ENCODE peak calls at places on chromosomes 12 and 14, in four cellular contexts. E is astrocyte of the spinal cord, R is tibial nerve, D is A549. K is an unnamed sample.
A peak's percentile ranks its signal among the peaks of the same experiment; 100 is the strongest.

GRCh38 chr14:81033841-81034240 is 78.4 kb downstream of the TSHR start:
- DNase-seq in D (no peak), E (no peak), R (no peak), K (no peak)

GRCh38 chr14:105159344-105159743 is 9.2 kb downstream of the JAG2 start:
- DNase-seq in D (no peak), E (no peak), R (no peak), K (no peak)

GRCh38 chr12:11565752-11566151 is 83.7 kb upstream of the ETV6 start:
- DNase-seq in E (no peak), R (no peak), D (no peak), K (no peak)

GRCh38 chr12:24823808-24824515 is 124.9 kb downstream of the BCAT1 start:
- DNase-seq in E (no peak), D (no peak), R (no peak), K (no peak)

GRCh38 chr12:65280306-65280705 is 1.8 kb downstream of the MSRB3 start:
- DNase-seq in R (no peak), E (peak; percentile 22), D (no peak), K (no peak)

GRCh38 chr12:99393763-99394162 is 253.8 kb upstream of the GARIN6 start:
- DNase-seq in E (no peak), R (no peak), D (no peak), K (no peak)

GRCh38 chr12:101485015-101485414 is 9.9 kb downstream of the SPIC start:
- DNase-seq in E (no peak), D (no peak), R (no peak), K (no peak)

GRCh38 chr14:55572578-55572977 is 7.4 kb upstream of the KTN1 start:
- DNase-seq in D (no peak), R (no peak), E (no peak), K (no peak)

GRCh38 chr14:60736494-60736893 is 1.9 kb downstream of the MNAT1 start:
- DNase-seq in E (peak; percentile 75), D (peak; percentile 18), R (no peak), K (peak; percentile 42)

GRCh38 chr12:77493769-77494168 is 336.9 kb upstream of the NAV3 start:
- DNase-seq in R (no peak), D (no peak), E (no peak), K (no peak)

GRCh38 chr14:105050551-105050897 is 14.7 kb downstream of the GPR132 start:
- DNase-seq in R (no peak), D (no peak), E (no peak), K (no peak)

GRCh38 chr12:53268009-53268636 is at the start of gene ESPL1:
- DNase-seq in E (peak; percentile 77), D (peak; percentile 82), R (peak; percentile 28), K (peak; percentile 50)

GRCh38 chr14:31858868-31859267 is 218.2 kb upstream of the ARHGAP5 start:
- DNase-seq in R (no peak), D (peak; percentile 6), E (peak; percentile 58), K (no peak)

GRCh38 chr12:32400114-32400672 is 835 bp downstream of the FGD4 start:
- DNase-seq in R (no peak), E (no peak), D (peak; percentile 30), K (no peak)

GRCh38 chr12:107845980-107846659 is 71.6 kb downstream of the ASCL4 start:
- DNase-seq in R (no peak), D (no peak), E (no peak), K (no peak)

GRCh38 chr12:48285751-48286650 is 64.7 kb downstream of the ZNF641 start:
- DNase-seq in R (no peak), D (no peak), E (no peak), K (no peak)

GRCh38 chr12:49064767-49065152 is 4.2 kb upstream of the KMT2D start:
- DNase-seq in D (no peak), R (no peak), E (no peak), K (no peak)

GRCh38 chr14:91415794-91416743 is 1.6 kb downstream of the CCDC88C start:
- DNase-seq in E (no peak), R (no peak), D (no peak), K (no peak)

GRCh38 chr14:67464377-67464776 is 24.1 kb downstream of the TMEM229B start:
- DNase-seq in E (no peak), R (no peak), D (no peak), K (no peak)

GRCh38 chr14:74965770-74966153 is 10.4 kb upstream of the PGF start:
- DNase-seq in D (no peak), R (no peak), E (peak; percentile 45), K (no peak)

GRCh38 chr14:34051966-34052657 is 101.2 kb upstream of the EGLN3 start:
- DNase-seq in D (peak; percentile 89), E (peak; percentile 85), R (no peak), K (peak; percentile 62)

GRCh38 chr14:105879503-105879866 is 353.1 kb downstream of the TMEM121 start:
- DNase-seq in R (no peak), E (no peak), D (no peak), K (no peak)

GRCh38 chr12:64681200-64682052 is 71.1 kb downstream of the RASSF3 start:
- DNase-seq in D (no peak), R (no peak), E (no peak), K (no peak)

GRCh38 chr14:30994681-30995620 is 30.5 kb upstream of the AP4S1 start:
- DNase-seq in R (no peak), D (no peak), E (peak; percentile 18), K (peak; percentile 5)

GRCh38 chr12:108572166-108572790 is 9.9 kb downstream of the ISCU start:
- DNase-seq in E (no peak), D (no peak), R (no peak), K (no peak)

GRCh38 chr14:89540830-89541470 is 123.9 kb upstream of the FOXN3 start:
- DNase-seq in R (no peak), D (peak; percentile 21), E (peak; percentile 85), K (no peak)

GRCh38 chr12:49985981-49986380 is 13.2 kb downstream of the AQP6 start:
- DNase-seq in R (no peak), D (no peak), E (peak; percentile 24), K (no peak)

GRCh38 chr14:30020271-30020670 is 92.6 kb upstream of the PRKD1 start:
- DNase-seq in E (no peak), R (no peak), D (no peak), K (no peak)

GRCh38 chr14:77248666-77249065 is 22.3 kb downstream of the NGB start:
- DNase-seq in D (no peak), E (no peak), R (no peak), K (no peak)

GRCh38 chr14:98133806-98134205 is 1138.2 kb downstream of the BCL11B start:
- DNase-seq in E (no peak), R (no peak), D (peak; percentile 6), K (no peak)

GRCh38 chr12:78870539-78870938 is 6.0 kb downstream of the SYT1 start:
- DNase-seq in D (no peak), E (no peak), R (no peak), K (no peak)

GRCh38 chr14:104292084-104292970 is 153.9 kb downstream of the KIF26A start:
- DNase-seq in E (no peak), D (no peak), R (no peak), K (no peak)

GRCh38 chr14:21026988-21027315 is 2.1 kb upstream of the NDRG2 start:
- DNase-seq in D (no peak), E (no peak), R (no peak), K (no peak)

GRCh38 chr14:57692671-57693070 is 173.2 kb downstream of the SLC35F4 start:
- DNase-seq in E (peak; percentile 74), D (peak; percentile 65), R (no peak), K (peak; percentile 58)

GRCh38 chr12:42234970-42235369 is 3.1 kb downstream of the YAF2 start:
- DNase-seq in R (no peak), D (no peak), E (no peak), K (no peak)

GRCh38 chr14:102500724-102501123 is 8.9 kb downstream of the ANKRD9 start:
- DNase-seq in D (no peak), R (no peak), E (no peak), K (no peak)
- H3K4me3 ChIP-seq in D (no peak overlapping the region), R (no peak overlapping the region), E (no peak overlapping the region), K (no peak overlapping the region)

GRCh38 chr12:57735952-57736742 is 2.4 kb downstream of the AGAP2 start:
- DNase-seq in D (peak; percentile 67), E (no peak), R (no peak), K (no peak)
- TF ChIP-seq CTCF in D (peak; percentile 46), E (peak; percentile 49), R (no peak), K (peak; percentile 37)

GRCh38 chr12:47219243-47219642 is 139.5 kb upstream of the AMIGO2 start:
- DNase-seq in E (peak; percentile 68), D (peak; percentile 91), R (no peak), K (no peak)

GRCh38 chr12:47214771-47215170 is 135.0 kb upstream of the AMIGO2 start:
- DNase-seq in D (no peak), E (no peak), R (no peak), K (no peak)

GRCh38 chr12:47216150-47216677 is 136.5 kb upstream of the AMIGO2 start:
- DNase-seq in R (no peak), D (no peak), E (no peak), K (no peak)

GRCh38 chr12:47221256-47222023 is 141.7 kb upstream of the AMIGO2 start:
- DNase-seq in R (no peak), E (peak; percentile 6), D (peak; percentile 98), K (no peak)

GRCh38 chr12:47218191-47218654 is 138.5 kb upstream of the AMIGO2 start:
- DNase-seq in D (no peak), E (no peak), R (no peak), K (no peak)
- H3K4me3 ChIP-seq in D (no peak overlapping the region), E (no peak overlapping the region), R (no peak overlapping the region), K (no peak overlapping the region)

DNA sequence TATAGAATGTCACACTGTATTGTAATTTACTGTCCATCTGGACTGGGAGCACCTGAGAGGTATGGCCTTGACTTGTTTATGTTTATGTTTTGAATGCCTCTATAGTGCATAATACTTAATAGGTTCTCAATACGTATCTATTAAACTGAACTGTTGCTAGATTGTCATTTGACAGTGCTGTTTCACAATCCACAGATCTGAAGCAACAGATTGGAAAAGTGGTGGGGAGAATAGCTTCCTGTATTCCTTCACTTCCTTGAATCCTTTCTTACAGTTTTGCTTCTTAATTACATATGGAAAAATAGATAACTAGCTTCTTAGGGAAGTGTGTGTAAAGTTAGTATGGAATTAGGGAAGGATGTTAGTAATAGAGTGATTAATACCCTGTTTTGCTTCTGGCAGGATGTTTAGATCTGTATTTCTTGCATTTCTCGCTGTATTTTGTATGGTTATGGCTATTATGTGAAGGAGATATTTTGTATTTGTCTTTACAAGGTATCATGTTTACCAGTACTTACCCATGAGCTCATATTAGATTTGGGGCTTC is 4.5 kb downstream of the CNOT2 start:
- DNase-seq in R (no peak), E (no peak), D (no peak), K (no peak)
- TF ChIP-seq CTCF in R (no peak), E (no peak), D (no peak), K (no peak)

DNA sequence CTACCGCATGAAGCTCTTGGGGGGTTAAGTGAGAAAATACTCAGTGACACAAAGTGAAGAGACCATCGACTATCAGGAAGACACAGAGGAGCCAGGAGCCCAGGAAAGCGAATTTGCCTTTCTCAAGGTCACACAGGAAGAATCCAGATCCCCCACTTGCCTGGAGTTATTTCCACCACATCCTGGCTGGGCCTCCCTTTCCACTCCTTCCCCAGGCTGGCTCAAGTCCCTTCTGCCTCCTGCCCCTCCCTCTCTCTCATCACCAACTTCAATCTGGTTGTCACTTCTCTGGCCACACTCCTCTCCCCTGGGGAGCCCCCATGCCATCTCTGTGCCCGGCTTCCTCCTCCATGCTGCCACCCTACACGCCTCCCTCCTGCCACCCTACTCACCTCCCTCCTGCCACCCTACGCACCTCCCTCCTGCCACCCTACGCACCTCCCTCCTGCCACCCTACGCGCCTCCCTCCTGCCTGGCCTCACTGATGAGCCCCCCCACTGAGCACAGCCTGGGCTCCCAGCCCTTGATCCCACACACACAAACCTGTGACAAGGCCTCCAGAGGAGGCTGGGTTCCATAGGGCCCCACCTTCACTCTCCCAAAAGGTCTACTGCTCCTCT is 6.3 kb downstream of the SCNN1A start:
- DNase-seq in E (no peak), R (no peak), D (no peak), K (no peak)
- H3K4me3 ChIP-seq in E (no peak overlapping the region), R (no peak overlapping the region), D (no peak overlapping the region), K (no peak overlapping the region)